ENCODE peak calls at places on chromosomes 16 and 17, in five cellular contexts. B, J, O, Z and C are unnamed samples. For H3K9me3 and H3K36me3, the result is how much of the 10 kb centered on the place peaks cover.

GRCh38 chr17:40535924-40536717 is 29.2 kb downstream of the CCR7 start:
- DNase-seq in O (no peak), J (no peak), B (peak), Z (no peak), C (no peak)

GRCh38 chr17:78278139-78278741 is 46.8 kb downstream of the TMEM235 start:
- DNase-seq in J (no peak), Z (no peak), O (no peak), B (no peak), C (no peak)

GRCh38 chr16:4089811-4090293 is 26.4 kb downstream of the ADCY9 start:
- DNase-seq in J (no peak), O (no peak), B (no peak), Z (peak), C (no peak)

GRCh38 chr17:27345141-27345904 is 51.4 kb downstream of the WSB1 start:
- DNase-seq in Z (peak), B (no peak), J (no peak), O (no peak), C (peak)

GRCh38 chr17:5888811-5889210 is 181.4 kb upstream of the WSCD1 start:
- DNase-seq in B (no peak), O (no peak), Z (no peak), J (no peak), C (no peak)

GRCh38 chr17:7745748-7746470 is 28.4 kb downstream of the DNAH2 start:
- DNase-seq in J (no peak), Z (peak), B (no peak), O (no peak), C (peak)

GRCh38 chr17:80854220-80854619 is 137.4 kb upstream of the CHMP6 start:
- DNase-seq in B (no peak), Z (no peak), O (peak), J (no peak), C (no peak)

GRCh38 chr17:62816282-62816839 is 8.2 kb upstream of the MARCHF10 start:
- DNase-seq in B (no peak), O (no peak), J (no peak), Z (peak), C (no peak)

GRCh38 chr17:1216209-1216937 is 36.6 kb upstream of the ABR start:
- DNase-seq in Z (no peak), B (no peak), J (no peak), O (peak), C (no peak)

GRCh38 chr17:33596904-33597303 is 303.8 kb upstream of the ASIC2 start:
- DNase-seq in Z (no peak), O (no peak), B (no peak), J (no peak), C (no peak)

GRCh38 chr16:84266451-84266850 is 26.6 kb upstream of the KCNG4 start:
- DNase-seq in O (no peak), B (peak), J (no peak), Z (peak), C (peak)

GRCh38 chr16:48347191-48347860 is 37.9 kb downstream of the SIAH1 start:
- DNase-seq in B (no peak), J (no peak), Z (no peak), O (no peak), C (no peak)

GRCh38 chr17:57894848-57895247 is 45.0 kb upstream of the MRPS23 start:
- DNase-seq in J (no peak), Z (no peak), B (no peak), O (no peak), C (no peak)

GRCh38 chr16:1496464-1496863 is 3.3 kb downstream of the TELO2 start:
- DNase-seq in Z (no peak), B (no peak), J (no peak), O (no peak), C (no peak)

GRCh38 chr16:10076037-10076436 is 106.2 kb downstream of the GRIN2A start:
- DNase-seq in O (no peak), B (no peak), J (no peak), Z (no peak), C (no peak)

GRCh38 chr17:22277595-22277994 is 585.3 kb downstream of the KCNJ18 start:
- DNase-seq in Z (no peak), J (no peak), O (no peak), B (no peak), C (no peak)

GRCh38 chr16:58329147-58329546 is 34.3 kb upstream of the PRSS54 start:
- DNase-seq in O (no peak), Z (no peak), B (no peak), J (no peak), C (no peak)

GRCh38 chr17:83006515-83007455 is 72.6 kb upstream of the METRNL start:
- DNase-seq in B (no peak), J (no peak), O (no peak), Z (no peak), C (no peak)

GRCh38 chr16:48335961-48336360 is 49.3 kb downstream of the SIAH1 start:
- DNase-seq in B (no peak), Z (no peak), J (no peak), O (no peak), C (no peak)

GRCh38 chr17:57723427-57724037 is 21.6 kb downstream of the CCDC182 start:
- DNase-seq in Z (no peak), O (no peak), J (no peak), B (no peak), C (no peak)

GRCh38 chr17:34357398-34357797 is 1.1 kb downstream of the CCL13 start:
- DNase-seq in O (no peak), Z (no peak), B (no peak), J (no peak), C (no peak)

GRCh38 chr17:63954402-63955063 is 18.2 kb downstream of the SCN4A start:
- DNase-seq in B (no peak), Z (no peak), J (no peak), O (no peak), C (no peak)

GRCh38 chr16:72371307-72372081 is 199.5 kb upstream of the PMFBP1 start:
- DNase-seq in J (no peak), Z (no peak), B (no peak), O (no peak), C (peak)

GRCh38 chr17:43024407-43025289 is at the start of gene RND2:
- DNase-seq in O (peak), B (peak), Z (peak), J (peak), C (peak)

GRCh38 chr17:42512733-42513251 is 23.2 kb upstream of the NAGLU start:
- DNase-seq in Z (no peak), J (no peak), O (no peak), B (no peak), C (no peak)

GRCh38 chr17:82201498-82201910 is 11.1 kb downstream of the CCDC57 start:
- DNase-seq in Z (no peak), J (no peak), O (no peak), B (no peak), C (no peak)

GRCh38 chr17:82324566-82325285 is 7.3 kb upstream of the CD7 start:
- DNase-seq in O (peak), Z (no peak), J (no peak), B (no peak), C (no peak)

GRCh38 chr17:32525116-32525515 is 38.3 kb downstream of the CDK5R1 start:
- DNase-seq in O (no peak), J (no peak), B (no peak), Z (no peak), C (no peak)

GRCh38 chr17:82225368-82226029 is 3.3 kb upstream of the SLC16A3 start:
- DNase-seq in J (no peak), Z (peak), B (peak), O (no peak), C (no peak)

GRCh38 chr16:27461483-27462171 is 59.7 kb downstream of the IL21R start:
- DNase-seq in O (peak), J (no peak), Z (no peak), B (no peak), C (no peak)

GRCh38 chr16:10971560-10971961 is 27.2 kb downstream of the CLEC16A start:
- DNase-seq in Z (peak), J (no peak), O (no peak), B (peak), C (peak)

GRCh38 chr17:38877130-38877851 is 7.4 kb downstream of the LASP1 start:
- DNase-seq in Z (no peak), J (no peak), O (peak), B (no peak), C (peak)

GRCh38 chr17:73091770-73092517 is 544 bp downstream of the SLC39A11 start:
- DNase-seq in Z (peak), O (peak), J (no peak), B (peak), C (peak)

GRCh38 chr16:14362774-14363371 is 267.2 kb downstream of the PARN start:
- DNase-seq in J (no peak), Z (no peak), O (no peak), B (no peak), C (no peak)

GRCh38 chr16:17313085-17313611 is 157.6 kb downstream of the XYLT1 start:
- DNase-seq in J (no peak), Z (peak), B (peak), O (peak), C (no peak)

GRCh38 chr16:53829186-53829747 is 125.3 kb downstream of the FTO start:
- DNase-seq in Z (no peak), O (no peak), J (no peak), B (no peak), C (no peak)

DNA sequence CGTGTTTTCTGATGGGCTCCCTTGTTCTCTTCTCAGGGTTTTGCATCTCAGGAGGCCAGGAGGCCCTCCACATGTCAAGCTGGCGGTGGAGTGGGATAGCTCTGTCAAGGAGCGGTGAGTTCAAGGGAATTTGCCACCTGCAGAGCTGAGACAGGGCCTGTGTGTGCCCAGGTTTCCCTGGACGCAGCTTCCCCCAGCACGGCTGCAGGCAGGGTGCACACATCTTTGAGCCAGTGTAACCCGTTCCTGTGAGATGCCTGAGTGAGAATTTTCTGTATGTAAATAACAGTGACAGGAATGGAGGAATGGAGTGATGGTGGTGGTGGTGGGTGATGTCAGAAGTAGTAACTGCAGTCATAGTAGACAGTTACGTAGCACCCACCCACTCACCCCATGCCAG is 54.8 kb downstream of the USP43 start:
- DNase-seq in B (no peak), O (no peak), J (no peak), Z (no peak), C (no peak)
- H3K9me3 ChIP-seq in B (under half), O (under half), J (under half), Z (under half), C (under half)

DNA sequence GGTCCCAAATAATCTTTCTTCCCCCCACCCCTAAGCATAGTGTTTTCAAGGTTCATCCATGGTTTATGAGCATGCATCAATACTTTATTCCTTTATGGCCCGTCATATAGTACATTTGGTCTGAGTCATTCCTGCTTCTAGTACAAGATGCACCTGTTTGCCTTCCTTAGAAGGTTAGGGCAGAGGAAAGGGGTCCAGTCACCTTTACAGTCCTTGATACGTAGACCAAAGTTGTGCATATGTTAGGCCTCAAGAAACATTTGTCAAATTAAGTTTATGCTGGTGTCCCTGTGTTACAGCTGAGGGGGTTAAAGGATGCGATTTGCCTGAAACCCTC is 1.4 kb downstream of the CYB5D2 start:
- DNase-seq in O (no peak), B (no peak), J (no peak), Z (no peak), C (no peak)
- H3K4me3 ChIP-seq in O (no peak), B (peak), J (peak), Z (no peak), C (peak)

GRCh38 chr16:89530401-89531381 is 22.5 kb downstream of the SPG7 start:
- DNase-seq in Z (no peak), B (no peak), J (no peak), O (no peak), C (no peak)
- H3K36me3 ChIP-seq in Z (under half), B (half or more), J (under half), O (under half), C (half or more)

GRCh38 chr16:31767267-31767666 is 106.3 kb upstream of the ZNF267 start:
- DNase-seq in J (no peak), Z (no peak), B (no peak), O (no peak), C (no peak)

GRCh38 chr16:31764103-31764502 is 109.5 kb upstream of the ZNF267 start:
- DNase-seq in J (no peak), O (no peak), B (no peak), Z (no peak), C (no peak)
- H3K9me3 ChIP-seq in J (under half), O (half or more), B (half or more), Z (half or more), C (under half)

GRCh38 chr17:71948703-71949422 is 172.0 kb upstream of the SOX9 start:
- DNase-seq in O (no peak), J (no peak), Z (no peak), B (no peak), C (no peak)
- H3K4me3 ChIP-seq in O (no peak), J (no peak), Z (no peak), B (no peak), C (no peak)

GRCh38 chr16:50311134-50311528 is 44.8 kb downstream of the ADCY7 start:
- DNase-seq in O (no peak), B (no peak), Z (peak), J (no peak), C (no peak)
- H3K36me3 ChIP-seq in O (under half), B (under half), Z (under half), J (under half), C (under half)

DNA sequence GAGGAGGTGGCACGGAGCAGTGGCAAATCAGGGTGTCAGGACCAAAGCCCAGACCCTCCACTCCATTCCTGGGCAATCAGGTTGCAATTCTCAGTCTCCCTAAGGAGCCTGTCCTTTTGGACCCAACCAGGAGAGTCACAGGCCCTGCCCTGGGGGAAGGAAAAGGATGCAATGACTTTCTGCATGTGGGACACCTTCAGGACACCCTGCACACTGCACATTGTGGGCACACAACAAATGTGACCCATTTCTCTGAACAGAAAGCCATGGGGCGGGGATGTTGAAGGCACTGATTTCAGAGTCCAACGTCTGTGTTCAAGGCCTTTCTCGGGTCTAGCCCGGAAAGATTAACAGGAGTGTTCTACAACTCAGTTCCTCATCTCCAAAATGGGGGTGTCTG is 286.2 kb upstream of the FOXF1 start:
- DNase-seq in O (no peak), Z (no peak), B (no peak), J (no peak), C (no peak)
- H3K9me3 ChIP-seq in O (under half), Z (under half), B (under half), J (under half), C (under half)